ENCODE peak calls at places on chromosomes 13 and 19, in ten cellular contexts. One of them, this sample, is unnamed.

GRCh38 chr19:38388310-38389100 is at the start of gene SPRED3:
- DNase-seq in endothelial cell of umbilical vein: no peak
- DNase-seq in WTC11: peak; percentile 73
- DNase-seq in brain microvascular endothelial cell: no peak
- DNase-seq in NCI-H510A treated with DMSO at 0.1 percent for 48 hours: peak; percentile 45
- DNase-seq in EL: no peak
- DNase-seq in cardiac muscle cell: peak; percentile 62
- DNase-seq in thoracic aorta: no peak
- DNase-seq in MV-4-11: no peak
- DNase-seq in HEK293T: peak; percentile 48
- DNase-seq in this sample: peak; percentile 57

GRCh38 chr13:62482351-62482750 is 1066.7 kb upstream of the PCDH20 start:
- DNase-seq in thoracic aorta: no peak
- DNase-seq in cardiac muscle cell: no peak
- DNase-seq in NCI-H510A treated with DMSO at 0.1 percent for 48 hours: no peak
- DNase-seq in WTC11: no peak
- DNase-seq in endothelial cell of umbilical vein: peak; percentile 74
- DNase-seq in HEK293T: no peak
- DNase-seq in brain microvascular endothelial cell: no peak
- DNase-seq in EL: no peak
- DNase-seq in MV-4-11: no peak
- DNase-seq in this sample: no peak

GRCh38 chr19:35959040-35959967 is 23.1 kb downstream of the LRFN3 start:
- DNase-seq in thoracic aorta: no peak
- DNase-seq in endothelial cell of umbilical vein: no peak
- DNase-seq in EL: no peak
- DNase-seq in HEK293T: peak; percentile 36
- DNase-seq in MV-4-11: peak; percentile 49
- DNase-seq in WTC11: peak; percentile 47
- DNase-seq in NCI-H510A treated with DMSO at 0.1 percent for 48 hours: no peak
- DNase-seq in cardiac muscle cell: no peak
- DNase-seq in brain microvascular endothelial cell: no peak
- DNase-seq in this sample: peak; percentile 30

GRCh38 chr13:33610471-33611015 is 207.4 kb upstream of the RFC3 start:
- DNase-seq in thoracic aorta: no peak
- DNase-seq in brain microvascular endothelial cell: no peak
- DNase-seq in MV-4-11: no peak
- DNase-seq in endothelial cell of umbilical vein: no peak
- DNase-seq in NCI-H510A treated with DMSO at 0.1 percent for 48 hours: no peak
- DNase-seq in cardiac muscle cell: peak; percentile 35
- DNase-seq in WTC11: peak; percentile 44
- DNase-seq in HEK293T: no peak
- DNase-seq in EL: no peak
- DNase-seq in this sample: peak; percentile 88

GRCh38 chr19:8526345-8527062 is 12.5 kb upstream of the ZNF414 start:
- DNase-seq in brain microvascular endothelial cell: peak; percentile 92
- DNase-seq in cardiac muscle cell: peak; percentile 95
- DNase-seq in EL: peak; percentile 93
- DNase-seq in WTC11: peak; percentile 95
- DNase-seq in MV-4-11: no peak
- DNase-seq in NCI-H510A treated with DMSO at 0.1 percent for 48 hours: no peak
- DNase-seq in endothelial cell of umbilical vein: peak; percentile 92
- DNase-seq in HEK293T: peak; percentile 89
- DNase-seq in thoracic aorta: peak; percentile 77
- DNase-seq in this sample: peak; percentile 94

GRCh38 chr19:40348961-40349507 is 539 bp downstream of the PLD3 start:
- DNase-seq in MV-4-11: no peak
- DNase-seq in cardiac muscle cell: peak; percentile 48
- DNase-seq in brain microvascular endothelial cell: peak; percentile 25
- DNase-seq in WTC11: no peak
- DNase-seq in NCI-H510A treated with DMSO at 0.1 percent for 48 hours: peak; percentile 59
- DNase-seq in endothelial cell of umbilical vein: peak; percentile 55
- DNase-seq in EL: peak; percentile 21
- DNase-seq in thoracic aorta: no peak
- DNase-seq in HEK293T: no peak
- DNase-seq in this sample: no peak

GRCh38 chr19:14467816-14468215 is 7.3 kb downstream of the PTGER1 start:
- DNase-seq in NCI-H510A treated with DMSO at 0.1 percent for 48 hours: no peak
- DNase-seq in thoracic aorta: no peak
- DNase-seq in HEK293T: no peak
- DNase-seq in MV-4-11: no peak
- DNase-seq in WTC11: no peak
- DNase-seq in cardiac muscle cell: no peak
- DNase-seq in brain microvascular endothelial cell: no peak
- DNase-seq in endothelial cell of umbilical vein: no peak
- DNase-seq in EL: peak; percentile 27
- DNase-seq in this sample: no peak

GRCh38 chr13:79060216-79060615 is 345.8 kb downstream of the RBM26 start:
- DNase-seq in WTC11: no peak
- DNase-seq in EL: no peak
- DNase-seq in HEK293T: no peak
- DNase-seq in endothelial cell of umbilical vein: no peak
- DNase-seq in brain microvascular endothelial cell: no peak
- DNase-seq in cardiac muscle cell: no peak
- DNase-seq in MV-4-11: no peak
- DNase-seq in thoracic aorta: no peak
- DNase-seq in NCI-H510A treated with DMSO at 0.1 percent for 48 hours: no peak
- DNase-seq in this sample: no peak

GRCh38 chr13:20721454-20722357 is 18.2 kb downstream of the IL17D start:
- DNase-seq in EL: peak; percentile 82
- DNase-seq in cardiac muscle cell: peak; percentile 78
- DNase-seq in MV-4-11: no peak
- DNase-seq in WTC11: peak; percentile 62
- DNase-seq in brain microvascular endothelial cell: peak; percentile 72
- DNase-seq in endothelial cell of umbilical vein: peak; percentile 68
- DNase-seq in thoracic aorta: no peak
- DNase-seq in HEK293T: no peak
- DNase-seq in NCI-H510A treated with DMSO at 0.1 percent for 48 hours: peak; percentile 22
- DNase-seq in this sample: no peak

GRCh38 chr13:45781553-45782326 is 69.8 kb downstream of the SIAH3 start:
- DNase-seq in NCI-H510A treated with DMSO at 0.1 percent for 48 hours: peak; percentile 19
- DNase-seq in EL: peak; percentile 6
- DNase-seq in brain microvascular endothelial cell: no peak
- DNase-seq in cardiac muscle cell: peak; percentile 3
- DNase-seq in thoracic aorta: peak; percentile 4
- DNase-seq in endothelial cell of umbilical vein: no peak
- DNase-seq in MV-4-11: no peak
- DNase-seq in HEK293T: peak; percentile 35
- DNase-seq in WTC11: no peak
- DNase-seq in this sample: peak; percentile 80

GRCh38 chr13:65594255-65594654 is 1635.9 kb downstream of the PCDH9 start:
- DNase-seq in WTC11: no peak
- DNase-seq in cardiac muscle cell: peak; percentile 85
- DNase-seq in endothelial cell of umbilical vein: no peak
- DNase-seq in EL: peak; percentile 77
- DNase-seq in HEK293T: no peak
- DNase-seq in NCI-H510A treated with DMSO at 0.1 percent for 48 hours: no peak
- DNase-seq in MV-4-11: no peak
- DNase-seq in thoracic aorta: no peak
- DNase-seq in brain microvascular endothelial cell: peak; percentile 61
- DNase-seq in this sample: no peak

GRCh38 chr13:77345150-77345780 is 18.4 kb upstream of the MYCBP2 start:
- DNase-seq in cardiac muscle cell: no peak
- DNase-seq in brain microvascular endothelial cell: no peak
- DNase-seq in thoracic aorta: no peak
- DNase-seq in NCI-H510A treated with DMSO at 0.1 percent for 48 hours: peak; percentile 82
- DNase-seq in endothelial cell of umbilical vein: no peak
- DNase-seq in WTC11: no peak
- DNase-seq in HEK293T: no peak
- DNase-seq in EL: no peak
- DNase-seq in MV-4-11: peak; percentile 69
- DNase-seq in this sample: no peak

GRCh38 chr19:1401138-1401888 is at the start of gene GAMT:
- DNase-seq in cardiac muscle cell: peak; percentile 42
- DNase-seq in thoracic aorta: no peak
- DNase-seq in WTC11: peak; percentile 51
- DNase-seq in brain microvascular endothelial cell: no peak
- DNase-seq in MV-4-11: peak; percentile 23
- DNase-seq in HEK293T: peak; percentile 72
- DNase-seq in endothelial cell of umbilical vein: peak; percentile 48
- DNase-seq in EL: peak; percentile 55
- DNase-seq in NCI-H510A treated with DMSO at 0.1 percent for 48 hours: no peak
- DNase-seq in this sample: peak; percentile 43

GRCh38 chr19:33203529-33203928 is 9.4 kb downstream of the LRP3 start:
- DNase-seq in endothelial cell of umbilical vein: no peak
- DNase-seq in WTC11: no peak
- DNase-seq in HEK293T: no peak
- DNase-seq in thoracic aorta: no peak
- DNase-seq in MV-4-11: no peak
- DNase-seq in cardiac muscle cell: no peak
- DNase-seq in EL: no peak
- DNase-seq in NCI-H510A treated with DMSO at 0.1 percent for 48 hours: no peak
- DNase-seq in brain microvascular endothelial cell: no peak
- DNase-seq in this sample: no peak

GRCh38 chr19:55116232-55117062 is 990 bp downstream of the PPP1R12C start:
- DNase-seq in brain microvascular endothelial cell: peak; percentile 56
- DNase-seq in endothelial cell of umbilical vein: peak; percentile 31
- DNase-seq in WTC11: no peak
- DNase-seq in HEK293T: peak; percentile 62
- DNase-seq in NCI-H510A treated with DMSO at 0.1 percent for 48 hours: peak; percentile 27
- DNase-seq in cardiac muscle cell: peak; percentile 73
- DNase-seq in thoracic aorta: no peak
- DNase-seq in EL: peak; percentile 76
- DNase-seq in MV-4-11: peak; percentile 82
- DNase-seq in this sample: peak; percentile 58

GRCh38 chr19:53977991-53978731 is 13.3 kb upstream of the CACNG6 start:
- DNase-seq in MV-4-11: no peak
- DNase-seq in endothelial cell of umbilical vein: peak; percentile 94
- DNase-seq in EL: peak; percentile 86
- DNase-seq in NCI-H510A treated with DMSO at 0.1 percent for 48 hours: no peak
- DNase-seq in cardiac muscle cell: peak; percentile 99
- DNase-seq in thoracic aorta: peak; percentile 3
- DNase-seq in WTC11: peak; percentile 99
- DNase-seq in HEK293T: peak; percentile 87
- DNase-seq in brain microvascular endothelial cell: peak; percentile 91
- DNase-seq in this sample: peak; percentile 83

GRCh38 chr19:3145909-3146676 is 10.3 kb downstream of the GNA15 start:
- DNase-seq in HEK293T: no peak
- DNase-seq in cardiac muscle cell: no peak
- DNase-seq in brain microvascular endothelial cell: no peak
- DNase-seq in NCI-H510A treated with DMSO at 0.1 percent for 48 hours: no peak
- DNase-seq in endothelial cell of umbilical vein: no peak
- DNase-seq in EL: no peak
- DNase-seq in thoracic aorta: no peak
- DNase-seq in WTC11: no peak
- DNase-seq in MV-4-11: peak; percentile 93
- DNase-seq in this sample: no peak

GRCh38 chr13:62767473-62767872 is 1351.8 kb upstream of the PCDH20 start:
- DNase-seq in thoracic aorta: no peak
- DNase-seq in cardiac muscle cell: no peak
- DNase-seq in HEK293T: no peak
- DNase-seq in endothelial cell of umbilical vein: no peak
- DNase-seq in WTC11: no peak
- DNase-seq in MV-4-11: no peak
- DNase-seq in EL: no peak
- DNase-seq in NCI-H510A treated with DMSO at 0.1 percent for 48 hours: no peak
- DNase-seq in brain microvascular endothelial cell: no peak
- DNase-seq in this sample: no peak

GRCh38 chr19:41456342-41456918 is 13.5 kb downstream of the ERICH4 start:
- DNase-seq in WTC11: no peak
- DNase-seq in cardiac muscle cell: peak; percentile 75
- DNase-seq in HEK293T: no peak
- DNase-seq in thoracic aorta: no peak
- DNase-seq in brain microvascular endothelial cell: peak; percentile 24
- DNase-seq in MV-4-11: no peak
- DNase-seq in endothelial cell of umbilical vein: peak; percentile 85
- DNase-seq in NCI-H510A treated with DMSO at 0.1 percent for 48 hours: no peak
- DNase-seq in EL: peak; percentile 31
- DNase-seq in this sample: no peak

GRCh38 chr19:32748497-32748896 is 28.9 kb downstream of the TDRD12 start:
- DNase-seq in thoracic aorta: no peak
- DNase-seq in MV-4-11: no peak
- DNase-seq in NCI-H510A treated with DMSO at 0.1 percent for 48 hours: peak; percentile 12
- DNase-seq in brain microvascular endothelial cell: no peak
- DNase-seq in endothelial cell of umbilical vein: no peak
- DNase-seq in WTC11: peak; percentile 17
- DNase-seq in HEK293T: no peak
- DNase-seq in EL: no peak
- DNase-seq in cardiac muscle cell: no peak
- DNase-seq in this sample: no peak

GRCh38 chr19:49101160-49101559 is 13.0 kb upstream of the LIN7B start:
- DNase-seq in NCI-H510A treated with DMSO at 0.1 percent for 48 hours: no peak
- DNase-seq in brain microvascular endothelial cell: no peak
- DNase-seq in HEK293T: no peak
- DNase-seq in thoracic aorta: no peak
- DNase-seq in MV-4-11: no peak
- DNase-seq in cardiac muscle cell: no peak
- DNase-seq in WTC11: no peak
- DNase-seq in EL: no peak
- DNase-seq in endothelial cell of umbilical vein: no peak
- DNase-seq in this sample: no peak

GRCh38 chr19:43591904-43592772 is 3.8 kb downstream of the IRGQ start:
- DNase-seq in cardiac muscle cell: no peak
- DNase-seq in brain microvascular endothelial cell: no peak
- DNase-seq in NCI-H510A treated with DMSO at 0.1 percent for 48 hours: no peak
- DNase-seq in MV-4-11: no peak
- DNase-seq in WTC11: no peak
- DNase-seq in thoracic aorta: no peak
- DNase-seq in EL: no peak
- DNase-seq in HEK293T: no peak
- DNase-seq in endothelial cell of umbilical vein: no peak
- DNase-seq in this sample: no peak

GRCh38 chr13:25300861-25301346 is 521 bp upstream of the NUP58 start:
- DNase-seq in EL: no peak
- DNase-seq in WTC11: no peak
- DNase-seq in MV-4-11: no peak
- DNase-seq in brain microvascular endothelial cell: no peak
- DNase-seq in NCI-H510A treated with DMSO at 0.1 percent for 48 hours: no peak
- DNase-seq in endothelial cell of umbilical vein: no peak
- DNase-seq in thoracic aorta: no peak
- DNase-seq in HEK293T: peak; percentile 6
- DNase-seq in cardiac muscle cell: peak; percentile 51
- DNase-seq in this sample: peak; percentile 11

GRCh38 chr13:48233886-48234488 is 981 bp downstream of the ITM2B start:
- DNase-seq in MV-4-11: no peak
- DNase-seq in HEK293T: no peak
- DNase-seq in brain microvascular endothelial cell: no peak
- DNase-seq in cardiac muscle cell: peak; percentile 73
- DNase-seq in endothelial cell of umbilical vein: no peak
- DNase-seq in EL: no peak
- DNase-seq in NCI-H510A treated with DMSO at 0.1 percent for 48 hours: no peak
- DNase-seq in thoracic aorta: no peak
- DNase-seq in WTC11: no peak
- DNase-seq in this sample: no peak